ENCODE peak calls at places on chromosomes 4 and X, in five cellular contexts. L is MM.1S, U is cardiac fibroblast, S is fibroblast of pulmonary artery, Z is K562. F is an unnamed sample.

GRCh38 chr4:180784940-180785339 is 1458.3 kb upstream of the TENM3 start:
- DNase-seq in U (no peak), S (no peak), L (no peak), Z (no peak), F (no peak)

GRCh38 chr4:60201052-60201673 is 999.0 kb upstream of the ADGRL3 start:
- DNase-seq in L (peak), S (peak), U (peak), Z (peak), F (peak)

GRCh38 chr4:92381640-92382039 is 77.9 kb downstream of the GRID2 start:
- DNase-seq in S (peak), Z (no peak), U (peak), L (no peak), F (peak)

GRCh38 chr4:87489678-87490077 is 39.5 kb downstream of the SPARCL1 start:
- DNase-seq in Z (no peak), S (peak), L (no peak), U (peak), F (no peak)

GRCh38 chrX:17414839-17415238 is 39.8 kb downstream of the NHS start:
- DNase-seq in S (no peak), U (no peak), L (no peak), Z (no peak), F (no peak)

GRCh38 chr4:177367336-177367735 is 57.7 kb downstream of the NEIL3 start:
- DNase-seq in L (no peak), Z (no peak), U (peak), S (peak), F (peak)

GRCh38 chr4:10590896-10591295 is 93.7 kb downstream of the CLNK start:
- DNase-seq in L (no peak), U (no peak), S (peak), Z (no peak), F (peak)

GRCh38 chrX:130100180-130100579 is 10.1 kb downstream of the ELF4 start:
- DNase-seq in U (peak), L (no peak), Z (no peak), S (peak), F (peak)

GRCh38 chrX:318068-318738 is 393 bp downstream of the GTPBP6 start:
- DNase-seq in L (peak), U (peak), Z (peak), S (peak), F (peak)

GRCh38 chr4:139603576-139604387 is 47.8 kb upstream of the SETD7 start:
- DNase-seq in S (peak), Z (peak), L (peak), U (peak), F (peak)

GRCh38 chrX:49260221-49260985 is 4.1 kb downstream of the FOXP3 start:
- DNase-seq in L (no peak), U (no peak), S (no peak), Z (no peak), F (no peak)

GRCh38 chr4:153464068-153464467 is 2.1 kb upstream of the TMEM131L start:
- DNase-seq in S (no peak), U (no peak), L (no peak), Z (no peak), F (no peak)

GRCh38 chr4:114316789-114317188 is 281.8 kb upstream of the UGT8 start:
- DNase-seq in Z (no peak), L (no peak), U (no peak), S (no peak), F (no peak)

GRCh38 chr4:18111100-18111499 is 89.5 kb upstream of the LCORL start:
- DNase-seq in L (no peak), Z (no peak), S (no peak), U (no peak), F (no peak)

GRCh38 chr4:82123934-82124333 is 249.9 kb downstream of the HNRNPD start:
- DNase-seq in U (no peak), Z (no peak), L (no peak), S (no peak), F (no peak)

GRCh38 chr4:149493492-149493891 is 322.2 kb downstream of the IQCM start:
- DNase-seq in U (no peak), Z (no peak), L (no peak), S (no peak), F (no peak)

GRCh38 chr4:40980318-40980883 is 230.6 kb downstream of the NSUN7 start:
- DNase-seq in S (peak), U (no peak), L (peak), Z (no peak), F (no peak)

GRCh38 chr4:87975466-87975865 is at the start of gene SPP1:
- DNase-seq in U (peak), Z (no peak), L (peak), S (peak), F (peak)

GRCh38 chrX:11189097-11189496 is 78.0 kb downstream of the HCCS start:
- DNase-seq in U (no peak), L (no peak), S (no peak), Z (no peak), F (no peak)

GRCh38 chr4:152265149-152265621 is 270.7 kb downstream of the FBXW7 start:
- DNase-seq in U (peak), S (peak), L (no peak), Z (no peak), F (peak)

GRCh38 chr4:86594559-86595425 is 677 bp downstream of the PTPN13 start:
- DNase-seq in L (peak), S (peak), U (peak), Z (no peak), F (peak)

GRCh38 chr4:14865804-14866203 is 136.5 kb upstream of the CPEB2 start:
- DNase-seq in L (no peak), U (peak), Z (no peak), S (peak), F (peak)

GRCh38 chrX:40483502-40483901 is 97.3 kb upstream of the ATP6AP2 start:
- DNase-seq in U (no peak), Z (no peak), L (no peak), S (no peak), F (no peak)

GRCh38 chr4:28686618-28687017 is 1826.0 kb downstream of the STIM2 start:
- DNase-seq in U (peak), L (peak), S (peak), Z (peak), F (peak)

GRCh38 chrX:107672955-107673378 is 44.7 kb downstream of the PRPS1 start:
- DNase-seq in L (peak), Z (peak), U (peak), S (peak), F (peak)

GRCh38 chrX:121851033-121851432 is 803.6 kb downstream of the GLUD2 start:
- DNase-seq in L (no peak), Z (no peak), U (peak), S (peak), F (peak)

GRCh38 chrX:115047715-115048114 is 30.3 kb upstream of the IL13RA2 start:
- DNase-seq in U (no peak), S (no peak), Z (no peak), L (no peak), F (peak)

GRCh38 chrX:18828832-18829404 is 121.5 kb downstream of the PPEF1 start:
- DNase-seq in U (no peak), Z (peak), L (no peak), S (peak), F (peak)

GRCh38 chr4:40065010-40065409 is 8.4 kb downstream of the N4BP2 start:
- DNase-seq in U (no peak), Z (no peak), L (no peak), S (no peak), F (no peak)

GRCh38 chr4:114386637-114387233 is 211.9 kb upstream of the UGT8 start:
- DNase-seq in U (peak), S (peak), Z (peak), L (peak), F (peak)

GRCh38 chrX:357693-358471 is 28.8 kb downstream of the PPP2R3B start:
- DNase-seq in U (peak), Z (no peak), L (no peak), S (peak), F (peak)

GRCh38 chr4:37909690-37910486 is 19.0 kb downstream of the TBC1D1 start:
- DNase-seq in Z (no peak), U (no peak), L (no peak), S (no peak), F (no peak)

GRCh38 chr4:173527103-173527876 is 2.7 kb downstream of the HAND2 start:
- DNase-seq in Z (no peak), S (peak), U (peak), L (no peak), F (no peak)

GRCh38 chr4:173526724-173527102 is 3.3 kb downstream of the HAND2 start:
- DNase-seq in Z (no peak), L (no peak), U (no peak), S (no peak), F (no peak)

GRCh38 chr4:173526034-173526482 is 4.0 kb downstream of the HAND2 start:
- DNase-seq in U (peak), S (peak), Z (no peak), L (no peak), F (no peak)

GRCh38 chr4:173524218-173525117 is 5.6 kb downstream of the HAND2 start:
- DNase-seq in S (no peak), U (peak), Z (no peak), L (no peak), F (no peak)

DNA sequence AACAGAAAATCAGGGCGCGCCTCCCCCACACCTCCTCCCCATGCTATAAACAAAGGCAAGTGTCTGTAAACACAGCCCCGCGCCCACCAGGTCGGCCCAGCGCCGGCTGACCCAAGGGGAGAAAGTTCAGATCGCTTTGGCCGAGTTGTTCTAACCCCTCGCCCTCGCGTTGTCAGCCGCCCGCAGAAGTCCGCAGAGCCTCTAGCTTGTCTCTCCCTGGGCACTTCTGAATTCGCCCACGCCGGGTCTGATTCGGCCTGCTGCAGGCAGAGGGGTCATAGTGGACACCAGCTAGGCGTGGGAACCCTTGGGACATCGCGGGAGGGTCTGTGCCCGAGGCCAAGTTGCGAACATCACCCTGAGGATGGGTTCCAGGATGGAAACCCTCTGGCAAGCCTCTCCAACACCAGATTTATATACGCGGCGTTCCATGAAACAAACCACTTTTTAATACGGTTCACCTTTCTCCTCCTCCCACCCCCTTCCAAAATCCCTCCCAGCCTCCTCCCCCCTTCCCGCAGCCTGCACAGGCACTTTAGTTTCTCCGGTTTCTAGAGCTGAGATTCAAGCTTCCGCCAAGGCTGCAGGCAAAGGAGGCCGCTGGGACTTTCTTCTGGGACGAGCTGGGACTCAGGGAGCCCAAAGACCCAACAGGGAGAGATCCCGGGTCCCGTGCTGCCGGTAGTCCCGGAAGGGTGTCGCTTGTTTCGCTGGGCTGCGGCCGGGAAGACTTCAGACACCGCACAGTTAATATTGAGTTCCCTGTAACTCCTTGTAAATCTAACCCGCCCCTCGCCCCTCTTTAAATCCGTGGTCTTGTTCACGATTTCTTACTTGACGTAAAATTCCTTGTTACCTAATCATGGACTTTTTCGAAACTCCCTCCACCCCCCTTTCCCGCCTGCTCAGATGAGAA is 4.7 kb downstream of the HAND2 start:
- DNase-seq in S (peak), Z (no peak), U (peak), L (no peak), F (no peak)
- H3K4me3 ChIP-seq in S (peak), Z (peak), U (peak), L (no peak), F (no peak)

GRCh38 chr4:34771632-34772031 is 1472.7 kb downstream of the ARAP2 start:
- DNase-seq in L (no peak), U (no peak), S (no peak), Z (no peak), F (no peak)

GRCh38 chr4:34766935-34767859 is 1477.1 kb downstream of the ARAP2 start:
- DNase-seq in Z (peak), S (no peak), L (no peak), U (no peak), F (no peak)
- TF ChIP-seq CTCF in Z (no peak), S (no peak), L (no peak), U (no peak), F (no peak)

GRCh38 chr4:110625593-110626292 is 2.9 kb upstream of the PITX2 start:
- DNase-seq in S (no peak), L (no peak), Z (no peak), U (no peak), F (no peak)

GRCh38 chr4:110624904-110625494 is 2.1 kb upstream of the PITX2 start:
- DNase-seq in L (no peak), U (no peak), S (no peak), Z (no peak), F (no peak)

GRCh38 chr4:110623710-110624015 is 786 bp upstream of the PITX2 start:
- DNase-seq in U (no peak), S (no peak), Z (no peak), L (no peak), F (no peak)

GRCh38 chr4:110622841-110623709 is at the start of gene PITX2:
- DNase-seq in U (peak), L (no peak), S (peak), Z (peak), F (peak)

GRCh38 chr4:110624016-110624770 is 1.3 kb upstream of the PITX2 start:
- DNase-seq in Z (no peak), S (no peak), L (no peak), U (no peak), F (no peak)
- H3K4me3 ChIP-seq in Z (no peak), S (no peak), L (no peak), U (no peak), F (no peak)

GRCh38 chr4:147110968-147111367 is 165.3 kb upstream of the TTC29 start:
- DNase-seq in U (peak), L (no peak), S (peak), Z (no peak), F (peak)
- TF ChIP-seq CTCF in U (no peak), L (no peak), S (peak), Z (no peak), F (peak)

DNA sequence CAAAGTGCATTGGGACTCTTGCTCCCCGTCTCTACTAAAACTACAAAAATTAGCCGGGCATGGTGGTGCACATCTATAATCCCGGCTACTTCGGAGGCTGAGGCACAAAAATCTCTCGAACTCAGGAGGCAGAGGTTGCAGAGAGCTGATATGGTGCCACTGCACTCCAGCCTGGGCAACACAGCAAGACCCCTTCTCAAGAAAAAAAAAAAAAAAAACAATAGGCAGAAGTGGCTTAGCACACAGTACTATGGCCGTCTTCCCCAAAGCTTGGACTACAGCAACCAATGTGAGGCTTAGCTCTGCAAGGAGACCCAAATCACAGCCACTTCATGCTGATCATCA is 162.8 kb upstream of the PRDX4 start:
- DNase-seq in Z (no peak), L (no peak), U (no peak), S (no peak), F (no peak)
- H3K4me3 ChIP-seq in Z (no peak), L (no peak), U (no peak), S (no peak), F (no peak)

GRCh38 chr4:43843501-43843900 is 605.1 kb downstream of the KCTD8 start:
- DNase-seq in L (no peak), U (no peak), Z (no peak), S (peak), F (peak)
- TF ChIP-seq CTCF in L (no peak), U (no peak), Z (no peak), S (peak), F (peak)

DNA sequence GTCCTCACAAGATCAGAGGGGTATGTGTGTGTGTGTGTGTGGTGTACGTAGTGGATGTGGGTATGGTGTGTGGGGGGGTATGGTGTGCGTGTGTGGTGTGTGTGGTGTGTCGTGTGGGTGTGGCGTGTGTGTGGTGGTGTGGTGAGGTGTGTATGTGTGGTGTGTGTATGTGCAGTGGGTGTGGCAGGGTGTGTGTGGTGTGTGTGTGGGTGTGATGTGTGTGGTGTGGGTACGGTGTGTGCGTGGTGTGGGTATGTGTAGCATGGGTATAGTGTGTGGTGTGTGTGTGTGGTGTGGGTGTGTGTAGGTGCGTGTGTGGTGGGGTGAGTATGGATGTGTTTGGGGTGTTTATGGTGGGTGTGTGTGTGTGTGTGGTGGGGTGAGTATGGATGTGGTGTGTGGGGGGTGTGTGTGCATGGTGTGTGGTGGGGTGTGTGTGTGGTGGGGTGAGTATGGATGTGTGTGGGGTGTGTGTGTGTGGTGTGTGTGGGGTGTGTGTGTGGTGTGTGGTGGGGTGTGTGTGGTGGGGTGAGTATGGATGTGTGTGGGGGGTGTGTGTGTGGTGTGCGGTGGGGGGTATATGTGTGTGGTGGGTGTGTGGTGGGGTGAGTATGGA is 182.0 kb downstream of the PALLD start:
- DNase-seq in L (no peak), U (no peak), Z (no peak), S (no peak), F (no peak)
- H3K4me3 ChIP-seq in L (no peak), U (no peak), Z (no peak), S (no peak), F (no peak)